ENCODE peak calls at places on chromosomes 12 and 14, in nine cellular contexts. One of them, this sample, is unnamed.
A peak's percentile ranks its signal among the peaks of the same experiment; 100 is the strongest.

GRCh38 chr12:49161092-49161795 is 27.6 kb downstream of the TUBA1A start:
- DNase-seq in foreskin fibroblast: no peak
- DNase-seq in body of pancreas: no peak
- DNase-seq in lower lobe of right lung: no peak
- DNase-seq in NCI-H2171 treated with DMSO at 0.1 percent for 48 hours: no peak
- DNase-seq in right cardiac atrium: no peak
- DNase-seq in HS-27A: no peak
- DNase-seq in stimulated activated CD4-positive, alpha-beta T cell treated with anti-CD3 and anti-CD28 coated beads, Interleukin-1b, Interleukin-23, amount 100 ng/mL, for 24 hours: no peak
- DNase-seq in HTR-8/SVneo: no peak
- DNase-seq in this sample: no peak

GRCh38 chr14:95308073-95308472 is 11.6 kb downstream of the CLMN start:
- DNase-seq in body of pancreas: no peak
- DNase-seq in lower lobe of right lung: no peak
- DNase-seq in right cardiac atrium: no peak
- DNase-seq in foreskin fibroblast: no peak
- DNase-seq in HS-27A: no peak
- DNase-seq in NCI-H2171 treated with DMSO at 0.1 percent for 48 hours: no peak
- DNase-seq in stimulated activated CD4-positive, alpha-beta T cell treated with anti-CD3 and anti-CD28 coated beads, Interleukin-1b, Interleukin-23, amount 100 ng/mL, for 24 hours: no peak
- DNase-seq in HTR-8/SVneo: no peak
- DNase-seq in this sample: no peak

GRCh38 chr14:94079891-94080605 is 954 bp downstream of the DDX24 start:
- DNase-seq in HTR-8/SVneo: no peak
- DNase-seq in right cardiac atrium: no peak
- DNase-seq in lower lobe of right lung: no peak
- DNase-seq in stimulated activated CD4-positive, alpha-beta T cell treated with anti-CD3 and anti-CD28 coated beads, Interleukin-1b, Interleukin-23, amount 100 ng/mL, for 24 hours: no peak
- DNase-seq in foreskin fibroblast: no peak
- DNase-seq in HS-27A: no peak
- DNase-seq in body of pancreas: no peak
- DNase-seq in NCI-H2171 treated with DMSO at 0.1 percent for 48 hours: no peak
- DNase-seq in this sample: no peak

GRCh38 chr14:98494582-98494981 is 777.4 kb downstream of the BCL11B start:
- DNase-seq in stimulated activated CD4-positive, alpha-beta T cell treated with anti-CD3 and anti-CD28 coated beads, Interleukin-1b, Interleukin-23, amount 100 ng/mL, for 24 hours: no peak
- DNase-seq in HTR-8/SVneo: no peak
- DNase-seq in lower lobe of right lung: no peak
- DNase-seq in foreskin fibroblast: no peak
- DNase-seq in body of pancreas: no peak
- DNase-seq in NCI-H2171 treated with DMSO at 0.1 percent for 48 hours: no peak
- DNase-seq in right cardiac atrium: no peak
- DNase-seq in HS-27A: no peak
- DNase-seq in this sample: no peak

GRCh38 chr14:101352567-101352966 is 208.7 kb upstream of the DIO3 start:
- DNase-seq in lower lobe of right lung: no peak
- DNase-seq in right cardiac atrium: no peak
- DNase-seq in NCI-H2171 treated with DMSO at 0.1 percent for 48 hours: no peak
- DNase-seq in HTR-8/SVneo: no peak
- DNase-seq in foreskin fibroblast: no peak
- DNase-seq in stimulated activated CD4-positive, alpha-beta T cell treated with anti-CD3 and anti-CD28 coated beads, Interleukin-1b, Interleukin-23, amount 100 ng/mL, for 24 hours: no peak
- DNase-seq in HS-27A: no peak
- DNase-seq in body of pancreas: no peak
- DNase-seq in this sample: peak; percentile 37

GRCh38 chr12:123395236-123395635 is 11.3 kb downstream of the KMT5A start:
- DNase-seq in stimulated activated CD4-positive, alpha-beta T cell treated with anti-CD3 and anti-CD28 coated beads, Interleukin-1b, Interleukin-23, amount 100 ng/mL, for 24 hours: no peak
- DNase-seq in right cardiac atrium: no peak
- DNase-seq in body of pancreas: no peak
- DNase-seq in HTR-8/SVneo: no peak
- DNase-seq in NCI-H2171 treated with DMSO at 0.1 percent for 48 hours: no peak
- DNase-seq in HS-27A: no peak
- DNase-seq in lower lobe of right lung: no peak
- DNase-seq in foreskin fibroblast: no peak
- DNase-seq in this sample: no peak

GRCh38 chr14:60965402-60965801 is 15.5 kb downstream of the TRMT5 start:
- DNase-seq in lower lobe of right lung: no peak
- DNase-seq in HS-27A: no peak
- DNase-seq in right cardiac atrium: no peak
- DNase-seq in body of pancreas: no peak
- DNase-seq in NCI-H2171 treated with DMSO at 0.1 percent for 48 hours: no peak
- DNase-seq in HTR-8/SVneo: peak; percentile 39
- DNase-seq in foreskin fibroblast: peak; percentile 71
- DNase-seq in stimulated activated CD4-positive, alpha-beta T cell treated with anti-CD3 and anti-CD28 coated beads, Interleukin-1b, Interleukin-23, amount 100 ng/mL, for 24 hours: no peak
- DNase-seq in this sample: no peak

GRCh38 chr12:10636611-10637010 is 23.2 kb upstream of the MAGOHB start:
- DNase-seq in NCI-H2171 treated with DMSO at 0.1 percent for 48 hours: no peak
- DNase-seq in body of pancreas: no peak
- DNase-seq in lower lobe of right lung: no peak
- DNase-seq in foreskin fibroblast: no peak
- DNase-seq in stimulated activated CD4-positive, alpha-beta T cell treated with anti-CD3 and anti-CD28 coated beads, Interleukin-1b, Interleukin-23, amount 100 ng/mL, for 24 hours: no peak
- DNase-seq in HS-27A: no peak
- DNase-seq in right cardiac atrium: no peak
- DNase-seq in HTR-8/SVneo: no peak
- DNase-seq in this sample: no peak

GRCh38 chr12:117844114-117844513 is 124.7 kb downstream of the KSR2 start:
- DNase-seq in stimulated activated CD4-positive, alpha-beta T cell treated with anti-CD3 and anti-CD28 coated beads, Interleukin-1b, Interleukin-23, amount 100 ng/mL, for 24 hours: no peak
- DNase-seq in NCI-H2171 treated with DMSO at 0.1 percent for 48 hours: no peak
- DNase-seq in foreskin fibroblast: no peak
- DNase-seq in body of pancreas: no peak
- DNase-seq in HS-27A: no peak
- DNase-seq in HTR-8/SVneo: no peak
- DNase-seq in right cardiac atrium: no peak
- DNase-seq in lower lobe of right lung: no peak
- DNase-seq in this sample: no peak

GRCh38 chr12:106282457-106283097 is 20.0 kb upstream of the TCP11L2 start:
- DNase-seq in right cardiac atrium: no peak
- DNase-seq in HTR-8/SVneo: peak; percentile 41
- DNase-seq in NCI-H2171 treated with DMSO at 0.1 percent for 48 hours: peak; percentile 56
- DNase-seq in foreskin fibroblast: peak; percentile 43
- DNase-seq in lower lobe of right lung: peak; percentile 63
- DNase-seq in stimulated activated CD4-positive, alpha-beta T cell treated with anti-CD3 and anti-CD28 coated beads, Interleukin-1b, Interleukin-23, amount 100 ng/mL, for 24 hours: no peak
- DNase-seq in HS-27A: no peak
- DNase-seq in body of pancreas: peak; percentile 60
- DNase-seq in this sample: no peak

GRCh38 chr12:51434305-51434704 is 9.7 kb downstream of the SLC4A8 start:
- DNase-seq in right cardiac atrium: no peak
- DNase-seq in lower lobe of right lung: no peak
- DNase-seq in HTR-8/SVneo: no peak
- DNase-seq in NCI-H2171 treated with DMSO at 0.1 percent for 48 hours: peak; percentile 29
- DNase-seq in HS-27A: no peak
- DNase-seq in body of pancreas: no peak
- DNase-seq in stimulated activated CD4-positive, alpha-beta T cell treated with anti-CD3 and anti-CD28 coated beads, Interleukin-1b, Interleukin-23, amount 100 ng/mL, for 24 hours: no peak
- DNase-seq in foreskin fibroblast: no peak
- DNase-seq in this sample: no peak

GRCh38 chr12:98296462-98297079 is 218.8 kb upstream of the TMPO start:
- DNase-seq in right cardiac atrium: no peak
- DNase-seq in lower lobe of right lung: no peak
- DNase-seq in HTR-8/SVneo: no peak
- DNase-seq in body of pancreas: no peak
- DNase-seq in stimulated activated CD4-positive, alpha-beta T cell treated with anti-CD3 and anti-CD28 coated beads, Interleukin-1b, Interleukin-23, amount 100 ng/mL, for 24 hours: no peak
- DNase-seq in foreskin fibroblast: no peak
- DNase-seq in NCI-H2171 treated with DMSO at 0.1 percent for 48 hours: no peak
- DNase-seq in HS-27A: no peak
- DNase-seq in this sample: no peak

GRCh38 chr14:92687681-92688433 is 60.6 kb downstream of the LGMN start:
- DNase-seq in foreskin fibroblast: no peak
- DNase-seq in right cardiac atrium: peak; percentile 84
- DNase-seq in HTR-8/SVneo: no peak
- DNase-seq in NCI-H2171 treated with DMSO at 0.1 percent for 48 hours: peak; percentile 74
- DNase-seq in HS-27A: no peak
- DNase-seq in stimulated activated CD4-positive, alpha-beta T cell treated with anti-CD3 and anti-CD28 coated beads, Interleukin-1b, Interleukin-23, amount 100 ng/mL, for 24 hours: no peak
- DNase-seq in lower lobe of right lung: peak; percentile 64
- DNase-seq in body of pancreas: peak; percentile 72
- DNase-seq in this sample: no peak

GRCh38 chr12:48193623-48194022 is 9.5 kb downstream of the OR10AD1 start:
- DNase-seq in foreskin fibroblast: no peak
- DNase-seq in HS-27A: no peak
- DNase-seq in right cardiac atrium: no peak
- DNase-seq in HTR-8/SVneo: no peak
- DNase-seq in stimulated activated CD4-positive, alpha-beta T cell treated with anti-CD3 and anti-CD28 coated beads, Interleukin-1b, Interleukin-23, amount 100 ng/mL, for 24 hours: no peak
- DNase-seq in body of pancreas: no peak
- DNase-seq in lower lobe of right lung: no peak
- DNase-seq in NCI-H2171 treated with DMSO at 0.1 percent for 48 hours: no peak
- DNase-seq in this sample: no peak

GRCh38 chr14:20223410-20223809 is at the start of gene OR11H6:
- DNase-seq in HTR-8/SVneo: no peak
- DNase-seq in right cardiac atrium: no peak
- DNase-seq in NCI-H2171 treated with DMSO at 0.1 percent for 48 hours: no peak
- DNase-seq in lower lobe of right lung: no peak
- DNase-seq in foreskin fibroblast: no peak
- DNase-seq in body of pancreas: no peak
- DNase-seq in stimulated activated CD4-positive, alpha-beta T cell treated with anti-CD3 and anti-CD28 coated beads, Interleukin-1b, Interleukin-23, amount 100 ng/mL, for 24 hours: no peak
- DNase-seq in HS-27A: no peak
- DNase-seq in this sample: no peak

GRCh38 chr12:83474369-83474768 is 787.7 kb downstream of the TMTC2 start:
- DNase-seq in stimulated activated CD4-positive, alpha-beta T cell treated with anti-CD3 and anti-CD28 coated beads, Interleukin-1b, Interleukin-23, amount 100 ng/mL, for 24 hours: no peak
- DNase-seq in NCI-H2171 treated with DMSO at 0.1 percent for 48 hours: no peak
- DNase-seq in right cardiac atrium: no peak
- DNase-seq in body of pancreas: no peak
- DNase-seq in HTR-8/SVneo: no peak
- DNase-seq in lower lobe of right lung: no peak
- DNase-seq in HS-27A: no peak
- DNase-seq in foreskin fibroblast: no peak
- DNase-seq in this sample: no peak

This sample was measured in type B pancreatic cell.